ENCODE peak calls at places on chromosome 13, in eight cellular contexts. One of them, this sample, is unnamed.

GRCh38 chr13:102983496-102983895 is 82.7 kb downstream of the SLC10A2 start:
- DNase-seq in upper lobe of left lung: no peak
- DNase-seq in GM12892: no peak
- DNase-seq in lower leg skin: no peak
- DNase-seq in Peyer's patch: no peak
- DNase-seq in A549: no peak
- DNase-seq in breast epithelium: no peak
- DNase-seq in transverse colon: no peak
- DNase-seq in this sample: no peak

GRCh38 chr13:50230365-50230978 is 215.2 kb downstream of the KCNRG start:
- DNase-seq in breast epithelium: no peak
- DNase-seq in Peyer's patch: no peak
- DNase-seq in transverse colon: no peak
- DNase-seq in A549: no peak
- DNase-seq in lower leg skin: no peak
- DNase-seq in upper lobe of left lung: no peak
- DNase-seq in GM12892: no peak
- DNase-seq in this sample: no peak

GRCh38 chr13:48501705-48502104 is 31.2 kb downstream of the RCBTB2 start:
- DNase-seq in lower leg skin: no peak
- DNase-seq in Peyer's patch: no peak
- DNase-seq in A549: no peak
- DNase-seq in transverse colon: no peak
- DNase-seq in upper lobe of left lung: no peak
- DNase-seq in GM12892: no peak
- DNase-seq in breast epithelium: no peak
- DNase-seq in this sample: no peak

GRCh38 chr13:50353651-50354415 is 338.6 kb downstream of the KCNRG start:
- DNase-seq in breast epithelium: no peak
- DNase-seq in GM12892: no peak
- DNase-seq in A549: no peak
- DNase-seq in Peyer's patch: no peak
- DNase-seq in upper lobe of left lung: no peak
- DNase-seq in transverse colon: no peak
- DNase-seq in lower leg skin: no peak
- DNase-seq in this sample: no peak

GRCh38 chr13:37682496-37682895 is 83.9 kb upstream of the POSTN start:
- DNase-seq in A549: no peak
- DNase-seq in transverse colon: no peak
- DNase-seq in upper lobe of left lung: no peak
- DNase-seq in lower leg skin: no peak
- DNase-seq in GM12892: no peak
- DNase-seq in Peyer's patch: no peak
- DNase-seq in breast epithelium: no peak
- DNase-seq in this sample: no peak

GRCh38 chr13:61258185-61258584 is 157.5 kb downstream of the PCDH20 start:
- DNase-seq in lower leg skin: no peak
- DNase-seq in breast epithelium: no peak
- DNase-seq in A549: no peak
- DNase-seq in GM12892: no peak
- DNase-seq in transverse colon: no peak
- DNase-seq in upper lobe of left lung: no peak
- DNase-seq in Peyer's patch: no peak
- DNase-seq in this sample: no peak

GRCh38 chr13:20332361-20333096 is 100.4 kb upstream of the GJB6 start:
- DNase-seq in GM12892: no peak
- DNase-seq in Peyer's patch: no peak
- DNase-seq in breast epithelium: no peak
- DNase-seq in upper lobe of left lung: no peak
- DNase-seq in lower leg skin: no peak
- DNase-seq in A549: no peak
- DNase-seq in transverse colon: no peak
- DNase-seq in this sample: no peak

GRCh38 chr13:103199380-103200088 is 133.3 kb upstream of the SLC10A2 start:
- DNase-seq in breast epithelium: no peak
- DNase-seq in A549: no peak
- DNase-seq in upper lobe of left lung: no peak
- DNase-seq in GM12892: no peak
- DNase-seq in transverse colon: no peak
- DNase-seq in Peyer's patch: no peak
- DNase-seq in lower leg skin: no peak
- DNase-seq in this sample: no peak

GRCh38 chr13:79898996-79899395 is 418.0 kb downstream of the NDFIP2 start:
- DNase-seq in GM12892: no peak
- DNase-seq in breast epithelium: no peak
- DNase-seq in upper lobe of left lung: no peak
- DNase-seq in transverse colon: no peak
- DNase-seq in Peyer's patch: no peak
- DNase-seq in lower leg skin: no peak
- DNase-seq in A549: no peak
- DNase-seq in this sample: no peak

GRCh38 chr13:105333416-105333815 is 1202.0 kb downstream of the EFNB2 start:
- DNase-seq in GM12892: no peak
- DNase-seq in breast epithelium: no peak
- DNase-seq in upper lobe of left lung: no peak
- DNase-seq in Peyer's patch: no peak
- DNase-seq in transverse colon: no peak
- DNase-seq in A549: no peak
- DNase-seq in lower leg skin: no peak
- DNase-seq in this sample: no peak

GRCh38 chr13:33206945-33207615 is 78.5 kb downstream of the STARD13 start:
- DNase-seq in upper lobe of left lung: no peak
- DNase-seq in A549: no peak
- DNase-seq in transverse colon: no peak
- DNase-seq in breast epithelium: no peak
- DNase-seq in Peyer's patch: no peak
- DNase-seq in lower leg skin: no peak
- DNase-seq in GM12892: no peak
- DNase-seq in this sample: no peak

GRCh38 chr13:101453784-101454201 is 1.3 kb downstream of the ITGBL1 start:
- DNase-seq in A549: no peak
- DNase-seq in transverse colon: peak; percentile 9
- DNase-seq in Peyer's patch: no peak
- DNase-seq in upper lobe of left lung: peak; percentile 86
- DNase-seq in GM12892: peak; percentile 9
- DNase-seq in breast epithelium: no peak
- DNase-seq in lower leg skin: no peak
- DNase-seq in this sample: peak; percentile 30

GRCh38 chr13:21124853-21125252 is 51.5 kb downstream of the SKA3 start:
- DNase-seq in lower leg skin: peak; percentile 40
- DNase-seq in transverse colon: no peak
- DNase-seq in A549: no peak
- DNase-seq in Peyer's patch: no peak
- DNase-seq in GM12892: no peak
- DNase-seq in breast epithelium: no peak
- DNase-seq in upper lobe of left lung: no peak
- DNase-seq in this sample: peak; percentile 23

GRCh38 chr13:74229242-74229641 is 95.0 kb upstream of the KLF12 start:
- DNase-seq in breast epithelium: no peak
- DNase-seq in transverse colon: no peak
- DNase-seq in Peyer's patch: no peak
- DNase-seq in GM12892: no peak
- DNase-seq in lower leg skin: no peak
- DNase-seq in A549: no peak
- DNase-seq in upper lobe of left lung: no peak
- DNase-seq in this sample: no peak

GRCh38 chr13:104382941-104383340 is 1316.7 kb upstream of the SLC10A2 start:
- DNase-seq in upper lobe of left lung: no peak
- DNase-seq in GM12892: no peak
- DNase-seq in breast epithelium: no peak
- DNase-seq in Peyer's patch: no peak
- DNase-seq in lower leg skin: no peak
- DNase-seq in transverse colon: no peak
- DNase-seq in A549: no peak
- DNase-seq in this sample: no peak

GRCh38 chr13:80235559-80236296 is 105.2 kb downstream of the SPRY2 start:
- DNase-seq in breast epithelium: no peak
- DNase-seq in GM12892: no peak
- DNase-seq in Peyer's patch: no peak
- DNase-seq in A549: no peak
- DNase-seq in lower leg skin: no peak
- DNase-seq in transverse colon: peak; percentile 17
- DNase-seq in upper lobe of left lung: no peak
- DNase-seq in this sample: no peak

GRCh38 chr13:80873589-80873988 is 532.7 kb upstream of the SPRY2 start:
- DNase-seq in upper lobe of left lung: no peak
- DNase-seq in GM12892: no peak
- DNase-seq in A549: no peak
- DNase-seq in transverse colon: no peak
- DNase-seq in breast epithelium: no peak
- DNase-seq in Peyer's patch: no peak
- DNase-seq in lower leg skin: no peak
- DNase-seq in this sample: no peak

GRCh38 chr13:44668707-44669106 is 92.6 kb upstream of the TSC22D1 start:
- DNase-seq in upper lobe of left lung: no peak
- DNase-seq in GM12892: no peak
- DNase-seq in lower leg skin: no peak
- DNase-seq in transverse colon: no peak
- DNase-seq in Peyer's patch: no peak
- DNase-seq in breast epithelium: no peak
- DNase-seq in A549: no peak
- DNase-seq in this sample: no peak

GRCh38 chr13:30735025-30735967 is at the start of gene ALOX5AP:
- DNase-seq in breast epithelium: no peak
- DNase-seq in upper lobe of left lung: no peak
- DNase-seq in transverse colon: peak; percentile 44
- DNase-seq in Peyer's patch: peak; percentile 72
- DNase-seq in lower leg skin: no peak
- DNase-seq in GM12892: peak; percentile 26
- DNase-seq in A549: no peak
- DNase-seq in this sample: no peak

GRCh38 chr13:77831870-77832269 is 86.8 kb downstream of the EDNRB start:
- DNase-seq in upper lobe of left lung: no peak
- DNase-seq in lower leg skin: no peak
- DNase-seq in A549: no peak
- DNase-seq in breast epithelium: no peak
- DNase-seq in Peyer's patch: no peak
- DNase-seq in GM12892: no peak
- DNase-seq in transverse colon: no peak
- DNase-seq in this sample: no peak

GRCh38 chr13:29753593-29754485 is 96.6 kb downstream of the UBL3 start:
- DNase-seq in GM12892: no peak
- DNase-seq in A549: no peak
- DNase-seq in transverse colon: no peak
- DNase-seq in lower leg skin: no peak
- DNase-seq in Peyer's patch: no peak
- DNase-seq in upper lobe of left lung: no peak
- DNase-seq in breast epithelium: no peak
- DNase-seq in this sample: no peak

GRCh38 chr13:63184693-63185092 is 1769.0 kb upstream of the PCDH20 start:
- DNase-seq in lower leg skin: no peak
- DNase-seq in Peyer's patch: no peak
- DNase-seq in GM12892: no peak
- DNase-seq in upper lobe of left lung: no peak
- DNase-seq in breast epithelium: no peak
- DNase-seq in A549: peak; percentile 0
- DNase-seq in transverse colon: no peak
- DNase-seq in this sample: no peak

GRCh38 chr13:75544681-75545333 is 4.8 kb upstream of the UCHL3 start:
- DNase-seq in A549: no peak
- DNase-seq in transverse colon: no peak
- DNase-seq in lower leg skin: no peak
- DNase-seq in upper lobe of left lung: no peak
- DNase-seq in GM12892: no peak
- DNase-seq in breast epithelium: no peak
- DNase-seq in Peyer's patch: no peak
- DNase-seq in this sample: no peak

GRCh38 chr13:68719815-68720214 is 1387.8 kb upstream of the ATXN8OS start:
- DNase-seq in GM12892: no peak
- DNase-seq in lower leg skin: no peak
- DNase-seq in breast epithelium: no peak
- DNase-seq in A549: no peak
- DNase-seq in upper lobe of left lung: no peak
- DNase-seq in Peyer's patch: no peak
- DNase-seq in transverse colon: no peak
- DNase-seq in this sample: no peak
- TF ChIP-seq POLR2A in GM12892: no peak
- TF ChIP-seq POLR2A in lower leg skin: no peak
- TF ChIP-seq POLR2A in breast epithelium: no peak
- TF ChIP-seq POLR2A in A549: no peak
- TF ChIP-seq POLR2A in upper lobe of left lung: no peak
- TF ChIP-seq POLR2A in Peyer's patch: no peak
- TF ChIP-seq POLR2A in transverse colon: no peak
- TF ChIP-seq POLR2A in this sample: no peak

GRCh38 chr13:31987071-31987470 is 44.5 kb upstream of the FRY start:
- DNase-seq in Peyer's patch: no peak
- DNase-seq in transverse colon: no peak
- DNase-seq in A549: no peak
- DNase-seq in breast epithelium: no peak
- DNase-seq in lower leg skin: no peak
- DNase-seq in upper lobe of left lung: no peak
- DNase-seq in GM12892: no peak
- DNase-seq in this sample: no peak
- TF ChIP-seq POLR2A in Peyer's patch: no peak
- TF ChIP-seq POLR2A in transverse colon: no peak
- TF ChIP-seq POLR2A in A549: no peak
- TF ChIP-seq POLR2A in breast epithelium: no peak
- TF ChIP-seq POLR2A in lower leg skin: no peak
- TF ChIP-seq POLR2A in upper lobe of left lung: no peak
- TF ChIP-seq POLR2A in GM12892: no peak
- TF ChIP-seq POLR2A in this sample: no peak

GRCh38 chr13:41193919-41194824 is at the start of gene KBTBD7:
- DNase-seq in transverse colon: peak; percentile 94
- DNase-seq in upper lobe of left lung: peak; percentile 96
- DNase-seq in GM12892: peak; percentile 73
- DNase-seq in lower leg skin: peak; percentile 97
- DNase-seq in breast epithelium: peak; percentile 86
- DNase-seq in A549: peak; percentile 64
- DNase-seq in Peyer's patch: peak; percentile 91
- DNase-seq in this sample: peak; percentile 95
- TF ChIP-seq POLR2A in transverse colon: peak; percentile 65
- TF ChIP-seq POLR2A in upper lobe of left lung: peak; percentile 72
- TF ChIP-seq POLR2A in GM12892: peak; percentile 62
- TF ChIP-seq POLR2A in lower leg skin: no peak
- TF ChIP-seq POLR2A in breast epithelium: peak; percentile 35
- TF ChIP-seq POLR2A in A549: peak; percentile 23
- TF ChIP-seq POLR2A in Peyer's patch: peak; percentile 62
- TF ChIP-seq POLR2A in this sample: peak; percentile 84

GRCh38 chr13:27274631-27275030 is 4.0 kb downstream of the RASL11A start:
- DNase-seq in breast epithelium: no peak
- DNase-seq in transverse colon: no peak
- DNase-seq in lower leg skin: no peak
- DNase-seq in upper lobe of left lung: no peak
- DNase-seq in Peyer's patch: no peak
- DNase-seq in GM12892: no peak
- DNase-seq in A549: no peak
- DNase-seq in this sample: no peak

GRCh38 chr13:27271572-27272096 is 1.0 kb downstream of the RASL11A start:
- DNase-seq in upper lobe of left lung: peak; percentile 59
- DNase-seq in A549: no peak
- DNase-seq in GM12892: no peak
- DNase-seq in Peyer's patch: no peak
- DNase-seq in transverse colon: no peak
- DNase-seq in lower leg skin: no peak
- DNase-seq in breast epithelium: no peak
- DNase-seq in this sample: no peak

GRCh38 chr13:27269114-27269665 is 1.4 kb upstream of the RASL11A start:
- DNase-seq in lower leg skin: no peak
- DNase-seq in Peyer's patch: no peak
- DNase-seq in A549: no peak
- DNase-seq in GM12892: no peak
- DNase-seq in upper lobe of left lung: no peak
- DNase-seq in transverse colon: no peak
- DNase-seq in breast epithelium: no peak
- DNase-seq in this sample: peak; percentile 25

GRCh38 chr13:27273658-27274425 is 3.2 kb downstream of the RASL11A start:
- DNase-seq in transverse colon: no peak
- DNase-seq in lower leg skin: no peak
- DNase-seq in A549: no peak
- DNase-seq in breast epithelium: no peak
- DNase-seq in upper lobe of left lung: no peak
- DNase-seq in GM12892: no peak
- DNase-seq in Peyer's patch: no peak
- DNase-seq in this sample: no peak

GRCh38 chr13:27270594-27271520 is at the start of gene RASL11A:
- DNase-seq in transverse colon: peak; percentile 90
- DNase-seq in upper lobe of left lung: peak; percentile 96
- DNase-seq in breast epithelium: peak; percentile 79
- DNase-seq in Peyer's patch: peak; percentile 69
- DNase-seq in A549: peak; percentile 41
- DNase-seq in lower leg skin: peak; percentile 96
- DNase-seq in GM12892: peak; percentile 86
- DNase-seq in this sample: peak; percentile 79
- TF ChIP-seq POLR2A in transverse colon: peak; percentile 95
- TF ChIP-seq POLR2A in upper lobe of left lung: peak; percentile 94
- TF ChIP-seq POLR2A in breast epithelium: no peak
- TF ChIP-seq POLR2A in Peyer's patch: peak; percentile 96
- TF ChIP-seq POLR2A in A549: peak; percentile 84
- TF ChIP-seq POLR2A in lower leg skin: no peak
- TF ChIP-seq POLR2A in GM12892: no peak
- TF ChIP-seq POLR2A in this sample: peak; percentile 93